ENCODE peak calls at places on chromosomes 11 and 22, in nine cellular contexts. S is HS-5; K is GM12865; B is stimulated activated naive CD8-positive, alpha-beta T cell treated with anti-CD3 and anti-CD28 coated beads, Interleukin-15, Interleukin-2, amounts not matched to agents 100 U/mL and 50 U/mL, for 24 hours; O is G401; G is stimulated activated CD4-positive, alpha-beta T cell treated with anti-CD3 and anti-CD28 coated beads, Interleukin-15, amount 100 ng/mL, for 24 hours; A is AG10803; X is COR-L47; H is tibial nerve. I is an unnamed sample.
A peak's percentile ranks its signal among the peaks of the same experiment; 100 is the strongest.

GRCh38 chr11:11899401-11899800 is 57.6 kb downstream of the USP47 start:
- DNase-seq in S (no peak), K (no peak), B (no peak), O (no peak), G (no peak), A (no peak), X (no peak), H (no peak), I (no peak)

GRCh38 chr11:69470301-69470700 is 11.2 kb upstream of the LINC01488 start:
- DNase-seq in S (no peak), K (no peak), B (no peak), O (no peak), G (no peak), A (no peak), X (no peak), H (no peak), I (no peak)

GRCh38 chr11:116118138-116118470 is 613.9 kb upstream of the CADM1 start:
- DNase-seq in S (no peak), K (no peak), B (no peak), O (no peak), G (no peak), A (no peak), X (no peak), H (no peak), I (no peak)

GRCh38 chr11:66970808-66971442 is 4.2 kb upstream of the C11orf86 start:
- DNase-seq in S (peak; percentile 98), K (no peak), B (peak; percentile 30), O (no peak), G (peak; percentile 44), A (peak; percentile 100), X (no peak), H (peak; percentile 43), I (peak; percentile 100)

GRCh38 chr11:122803306-122803705 is 35.0 kb upstream of the CRTAM start:
- DNase-seq in S (no peak), K (no peak), B (no peak), O (no peak), G (no peak), A (peak; percentile 64), X (no peak), H (no peak), I (peak; percentile 30)

GRCh38 chr11:64092119-64092760 is 56.5 kb downstream of the FLRT1 start:
- DNase-seq in S (no peak), K (no peak), B (no peak), O (no peak), G (no peak), A (no peak), X (no peak), H (no peak), I (no peak)

GRCh38 chr11:117900720-117901440 is 24.4 kb upstream of the FXYD6 start:
- DNase-seq in S (no peak), K (no peak), B (no peak), O (no peak), G (no peak), A (no peak), X (no peak), H (no peak), I (no peak)

GRCh38 chr11:84825140-84825539 is 802.0 kb downstream of the DLG2 start:
- DNase-seq in S (no peak), K (no peak), B (no peak), O (peak; percentile 76), G (no peak), A (peak; percentile 9), X (no peak), H (no peak), I (no peak)

GRCh38 chr11:27397619-27398412 is 34.8 kb upstream of the CCDC34 start:
- DNase-seq in S (no peak), K (no peak), B (no peak), O (peak; percentile 32), G (no peak), A (no peak), X (no peak), H (no peak), I (no peak)

GRCh38 chr11:126473269-126473668 is 117.8 kb downstream of the ST3GAL4 start:
- DNase-seq in S (no peak), K (no peak), B (no peak), O (no peak), G (no peak), A (no peak), X (no peak), H (no peak), I (no peak)

GRCh38 chr11:124762077-124762623 is at the start of gene ESAM:
- DNase-seq in S (no peak), K (peak; percentile 79), B (peak; percentile 80), O (no peak), G (peak; percentile 82), A (no peak), X (no peak), H (no peak), I (no peak)

GRCh38 chr11:12765428-12765827 is 91.2 kb downstream of the TEAD1 start:
- DNase-seq in S (no peak), K (no peak), B (no peak), O (no peak), G (no peak), A (peak; percentile 60), X (peak; percentile 90), H (no peak), I (no peak)

GRCh38 chr11:27904358-27905055 is 203.4 kb downstream of the KIF18A start:
- DNase-seq in S (peak; percentile 76), K (no peak), B (no peak), O (no peak), G (no peak), A (peak; percentile 65), X (no peak), H (no peak), I (no peak)

GRCh38 chr22:35380537-35381423 is at the start of gene HMOX1:
- DNase-seq in S (no peak), K (peak; percentile 91), B (peak; percentile 65), O (peak; percentile 55), G (peak; percentile 70), A (peak; percentile 94), X (peak; percentile 65), H (peak; percentile 94), I (peak; percentile 20)

GRCh38 chr22:23183107-23183698 is 2.9 kb downstream of the BCR start:
- DNase-seq in S (no peak), K (no peak), B (no peak), O (peak; percentile 68), G (peak; percentile 16), A (peak; percentile 66), X (peak; percentile 42), H (peak; percentile 52), I (no peak)

GRCh38 chr22:50112151-50113118 is 22.6 kb downstream of the MOV10L1 start:
- DNase-seq in S (no peak), K (peak; percentile 12), B (peak; percentile 48), O (no peak), G (peak; percentile 44), A (peak; percentile 64), X (no peak), H (no peak), I (peak; percentile 60)

GRCh38 chr11:75826463-75827220 is 11.6 kb downstream of the UVRAG start:
- DNase-seq in S (no peak), K (peak; percentile 52), B (no peak), O (no peak), G (no peak), A (peak; percentile 59), X (no peak), H (no peak), I (no peak)

GRCh38 chr11:118152552-118153471 is at the start of gene SCN4B:
- DNase-seq in S (no peak), K (no peak), B (no peak), O (peak; percentile 85), G (peak; percentile 47), A (peak; percentile 22), X (peak; percentile 58), H (no peak), I (no peak)

GRCh38 chr11:20114588-20114987 is 45.7 kb downstream of the DBX1 start:
- DNase-seq in S (no peak), K (no peak), B (no peak), O (no peak), G (no peak), A (no peak), X (no peak), H (no peak), I (no peak)

GRCh38 chr11:35029979-35030378 is 109.0 kb upstream of the CD44 start:
- DNase-seq in S (peak; percentile 62), K (peak; percentile 83), B (no peak), O (no peak), G (peak; percentile 43), A (peak; percentile 77), X (no peak), H (no peak), I (peak; percentile 44)

GRCh38 chr11:112795142-112795815 is 165.9 kb upstream of the NCAM1 start:
- DNase-seq in S (no peak), K (peak; percentile 58), B (peak; percentile 10), O (no peak), G (peak; percentile 31), A (peak; percentile 52), X (no peak), H (no peak), I (no peak)

GRCh38 chr11:83680351-83680750 is 394.2 kb upstream of the CCDC90B start:
- DNase-seq in S (no peak), K (no peak), B (no peak), O (no peak), G (no peak), A (no peak), X (peak; percentile 2), H (no peak), I (no peak)

GRCh38 chr22:17613280-17613679 is 15.3 kb downstream of the ATP6V1E1 start:
- DNase-seq in S (no peak), K (no peak), B (no peak), O (no peak), G (no peak), A (no peak), X (no peak), H (no peak), I (no peak)

GRCh38 chr22:45562102-45562501 is 59.4 kb downstream of the FBLN1 start:
- DNase-seq in S (no peak), K (no peak), B (no peak), O (no peak), G (no peak), A (no peak), X (no peak), H (no peak), I (no peak)

GRCh38 chr11:72735495-72736027 is 16.6 kb downstream of the ARAP1 start:
- DNase-seq in S (peak; percentile 43), K (no peak), B (no peak), O (no peak), G (no peak), A (peak; percentile 48), X (no peak), H (no peak), I (no peak)